ENCODE peak calls at places on chromosome 16, in eight cellular contexts. Y is astrocyte of the spinal cord, Q is tibial artery, T is body of pancreas, F is HFF-Myc, D is brain microvascular endothelial cell, E is pancreas, K is AG09309. R is an unnamed sample.

GRCh38 chr16:83779881-83780280 is 27.9 kb upstream of the HSBP1 start:
- DNase-seq in Y (peak), Q (no peak), T (no peak), F (no peak), D (peak), E (no peak), K (peak), R (peak)

GRCh38 chr16:81174644-81175324 is 63.7 kb upstream of the BCO1 start:
- DNase-seq in Y (no peak), Q (no peak), T (no peak), F (peak), D (peak), E (no peak), K (no peak), R (no peak)

GRCh38 chr16:73048292-73049050 is 543 bp upstream of the ZFHX3 start:
- DNase-seq in Y (no peak), Q (peak), T (peak), F (no peak), D (no peak), E (no peak), K (no peak), R (no peak)

GRCh38 chr16:58614212-58614611 is 15.4 kb downstream of the CNOT1 start:
- DNase-seq in Y (peak), Q (no peak), T (no peak), F (peak), D (peak), E (no peak), K (peak), R (peak)

GRCh38 chr16:54282202-54282922 is 4.2 kb downstream of the IRX3 start:
- DNase-seq in Y (peak), Q (peak), T (peak), F (no peak), D (no peak), E (peak), K (no peak), R (no peak)

GRCh38 chr16:56807011-56807675 is 57.9 kb upstream of the SLC12A3 start:
- DNase-seq in Y (peak), Q (no peak), T (no peak), F (no peak), D (no peak), E (no peak), K (peak), R (peak)

GRCh38 chr16:15954814-15955151 is 5.4 kb downstream of the ABCC1 start:
- DNase-seq in Y (no peak), Q (peak), T (peak), F (no peak), D (no peak), E (no peak), K (no peak), R (peak)

GRCh38 chr16:47716571-47716970 is 255.4 kb downstream of the PHKB start:
- DNase-seq in Y (no peak), Q (no peak), T (no peak), F (no peak), D (no peak), E (no peak), K (no peak), R (peak)

GRCh38 chr16:21257284-21257683 is 20.8 kb downstream of the CRYM start:
- DNase-seq in Y (no peak), Q (no peak), T (no peak), F (no peak), D (no peak), E (no peak), K (no peak), R (no peak)

GRCh38 chr16:21264226-21265036 is 13.7 kb downstream of the CRYM start:
- DNase-seq in Y (peak), Q (no peak), T (no peak), F (peak), D (no peak), E (no peak), K (no peak), R (peak)

GRCh38 chr16:21262779-21263639 is 15.1 kb downstream of the CRYM start:
- DNase-seq in Y (no peak), Q (no peak), T (no peak), F (no peak), D (no peak), E (no peak), K (no peak), R (no peak)

GRCh38 chr16:21263640-21264211 is 14.4 kb downstream of the CRYM start:
- DNase-seq in Y (peak), Q (no peak), T (no peak), F (peak), D (no peak), E (no peak), K (peak), R (peak)

DNA sequence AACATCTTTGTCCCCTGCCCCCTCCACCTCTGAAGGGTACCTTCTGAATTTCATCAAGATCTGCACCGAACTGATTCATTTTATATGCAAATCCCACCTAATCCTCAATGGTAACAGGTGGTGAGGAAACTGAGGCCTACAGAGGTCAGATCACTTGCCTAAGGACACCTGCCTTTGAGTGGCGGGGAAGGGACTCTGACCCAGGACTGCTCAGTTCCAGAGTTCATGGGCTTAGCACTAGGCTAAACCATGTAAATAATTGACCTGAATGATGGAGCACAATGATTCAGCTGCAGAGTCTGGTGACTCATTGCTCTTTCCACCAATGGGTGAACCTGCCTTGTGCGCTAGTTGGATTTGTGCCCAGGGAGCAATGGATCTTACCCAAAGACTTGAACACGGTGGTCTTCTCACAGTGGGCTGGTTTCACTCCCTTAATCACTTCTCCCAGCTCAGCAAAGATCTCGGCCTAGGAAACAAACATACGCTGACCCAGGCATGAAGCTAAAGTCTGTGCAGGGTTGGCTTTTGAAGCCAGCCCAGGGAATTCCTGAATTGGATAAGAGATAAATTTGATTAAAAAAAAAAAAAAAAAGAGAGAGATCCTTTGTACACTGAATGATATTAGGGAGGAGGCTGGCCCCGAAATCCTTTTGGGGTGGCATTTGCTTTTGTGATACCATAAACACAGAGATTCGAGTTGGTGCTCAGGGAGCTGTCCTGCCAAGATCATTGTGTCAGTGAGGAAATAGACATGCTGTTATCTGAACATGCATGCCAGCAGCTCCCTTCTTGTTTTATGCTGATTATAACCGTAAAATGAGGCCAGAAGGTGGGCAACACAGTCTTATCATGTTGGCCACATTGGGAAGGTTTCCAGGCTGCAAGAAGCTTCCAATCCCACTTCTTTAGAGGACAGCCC is 17.0 kb downstream of the CRYM start:
- DNase-seq in Y (peak), Q (no peak), T (peak), F (peak), D (peak), E (peak), K (peak), R (peak)
- H3K4me3 ChIP-seq in Y (no peak), Q (no peak), T (no peak), F (no peak), D (no peak), E (no peak), K (no peak), R (no peak)

GRCh38 chr16:14050297-14051027 is 20.7 kb upstream of the MRTFB start:
- DNase-seq in Y (no peak), Q (no peak), T (no peak), F (no peak), D (no peak), E (no peak), K (no peak), R (no peak)
- H3K4me3 ChIP-seq in Y (no peak), Q (no peak), T (no peak), F (no peak), D (no peak), E (no peak), K (no peak), R (no peak)

GRCh38 chr16:70680495-70681381 is 5.1 kb downstream of the MTSS2 start:
- DNase-seq in Y (no peak), Q (no peak), T (no peak), F (no peak), D (no peak), E (no peak), K (no peak), R (no peak)
- H3K4me3 ChIP-seq in Y (no peak), Q (no peak), T (no peak), F (no peak), D (no peak), E (no peak), K (no peak), R (peak)

DNA sequence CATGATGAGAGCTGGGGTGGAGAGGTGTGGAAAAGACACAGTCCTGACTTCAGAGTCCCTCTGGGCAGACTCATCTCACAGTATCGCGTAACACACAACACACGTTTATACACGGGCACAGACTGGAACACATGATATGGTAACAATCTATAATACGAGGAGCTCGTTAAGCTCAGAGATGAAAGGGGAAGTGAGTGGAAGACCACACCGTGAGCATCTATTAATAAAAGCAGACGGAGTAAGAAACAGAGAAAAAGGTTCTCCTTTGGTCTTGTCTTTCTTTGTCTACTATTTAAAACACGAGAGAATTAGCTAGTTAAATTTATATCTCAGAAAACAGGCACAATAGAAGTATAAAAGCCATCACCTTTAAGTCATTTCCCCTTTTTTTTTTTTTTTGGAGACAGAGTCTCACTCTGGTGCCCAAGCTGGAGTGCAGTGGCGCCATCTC is 13.5 kb downstream of the ANKRD11 start:
- DNase-seq in Y (no peak), Q (no peak), T (no peak), F (no peak), D (no peak), E (no peak), K (no peak), R (no peak)
- H3K4me3 ChIP-seq in Y (no peak), Q (no peak), T (no peak), F (no peak), D (no peak), E (no peak), K (no peak), R (no peak)

DNA sequence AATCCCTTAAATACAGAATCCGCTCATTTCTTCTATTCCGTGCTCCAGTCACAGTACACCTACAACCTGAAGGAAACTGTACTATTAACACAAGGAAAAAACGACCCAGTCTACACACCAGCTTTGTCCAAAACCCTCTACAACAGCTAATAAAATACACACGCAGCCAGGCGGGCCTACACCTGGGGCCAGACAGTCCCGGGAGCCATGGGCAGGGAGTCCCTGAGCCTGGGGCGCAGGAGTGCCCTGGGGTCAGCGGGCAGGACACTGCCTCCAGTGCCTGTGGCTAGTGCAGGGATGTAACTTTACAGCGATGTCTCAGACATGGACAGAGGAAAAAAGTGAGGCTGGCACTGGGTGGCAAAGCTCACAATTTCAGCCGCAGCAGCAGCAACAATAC is 28.5 kb downstream of the GNPTG start:
- DNase-seq in Y (no peak), Q (no peak), T (no peak), F (no peak), D (no peak), E (no peak), K (no peak), R (no peak)
- H3K4me3 ChIP-seq in Y (no peak), Q (no peak), T (no peak), F (no peak), D (no peak), E (peak), K (no peak), R (no peak)

GRCh38 chr16:60199154-60199553 is 1465.0 kb upstream of the GOT2 start:
- DNase-seq in Y (no peak), Q (no peak), T (no peak), F (no peak), D (no peak), E (no peak), K (no peak), R (no peak)
- H3K4me3 ChIP-seq in Y (no peak), Q (no peak), T (no peak), F (no peak), D (no peak), E (no peak), K (no peak), R (no peak)

GRCh38 chr16:31061813-31062440 is 12.1 kb downstream of the ZNF668 start:
- DNase-seq in Y (no peak), Q (no peak), T (no peak), F (no peak), D (no peak), E (no peak), K (no peak), R (no peak)
- H3K4me3 ChIP-seq in Y (no peak), Q (no peak), T (no peak), F (no peak), D (no peak), E (no peak), K (no peak), R (no peak)

DNA sequence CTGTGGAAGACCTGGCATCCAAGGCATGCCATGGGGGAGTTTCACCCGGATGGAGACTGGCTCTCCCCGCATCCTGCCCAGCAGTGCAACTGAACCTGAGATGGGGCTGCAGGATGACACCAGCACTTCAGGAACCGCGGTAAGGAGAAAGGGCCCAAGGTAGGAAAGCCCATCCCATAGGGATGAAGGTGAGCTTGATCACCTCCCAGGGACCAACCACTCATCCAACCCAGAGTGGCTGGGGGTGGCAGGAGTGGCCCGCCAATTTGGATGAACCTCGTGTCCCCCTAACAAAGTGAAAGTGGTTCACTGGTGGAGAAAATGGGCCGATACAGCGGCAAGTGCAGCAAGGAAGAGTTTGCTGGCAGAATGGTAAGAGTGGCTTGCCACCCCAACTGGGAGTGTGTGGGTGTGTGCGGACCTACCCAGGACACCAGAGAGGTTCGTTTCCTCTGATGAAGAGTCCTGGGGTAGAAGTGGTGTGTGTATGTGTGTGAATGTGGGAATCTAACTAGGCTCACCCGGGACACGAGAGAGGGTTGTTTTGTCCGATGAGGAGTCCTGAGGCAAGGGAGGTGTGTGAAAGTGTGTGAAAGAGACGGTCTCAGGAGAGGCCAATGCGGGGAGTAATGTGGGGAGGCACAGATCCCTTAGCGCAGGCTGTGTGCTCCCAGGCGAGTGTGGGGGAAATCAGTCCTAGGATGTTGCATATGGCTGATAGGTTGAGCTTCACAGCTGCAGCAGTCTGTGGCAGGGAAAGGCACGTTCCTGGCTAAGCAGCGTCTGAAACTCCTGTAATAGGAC is 22.6 kb downstream of the ACSM1 start:
- DNase-seq in Y (no peak), Q (no peak), T (peak), F (no peak), D (no peak), E (peak), K (no peak), R (no peak)
- H3K4me3 ChIP-seq in Y (no peak), Q (peak), T (no peak), F (no peak), D (no peak), E (peak), K (no peak), R (no peak)